ENCODE peak calls at places on chromosomes 3 and 15, in four cellular contexts. P, H, J and A are unnamed samples.

GRCh38 chr3:184155644-184156521 is 706 bp downstream of the DVL3 start:
- DNase-seq in P (peak), H (peak), J (peak), A (peak)

GRCh38 chr3:4813855-4814254 is 165.4 kb upstream of the BHLHE40 start:
- DNase-seq in P (no peak), H (no peak), J (peak), A (no peak)

GRCh38 chr3:4981160-4981687 is 2.0 kb downstream of the BHLHE40 start:
- DNase-seq in P (peak), H (no peak), J (peak), A (no peak)

GRCh38 chr15:59138243-59138642 is 33.3 kb downstream of the CCNB2 start:
- DNase-seq in P (peak), H (peak), J (peak), A (peak)

GRCh38 chr3:185552358-185552877 is at the start of gene LIPH:
- DNase-seq in P (peak), H (peak), J (no peak), A (peak)

GRCh38 chr3:13537926-13538325 is 11.0 kb upstream of the FBLN2 start:
- DNase-seq in P (no peak), H (peak), J (peak), A (no peak)

GRCh38 chr15:39153718-39154117 is 427.2 kb upstream of the THBS1 start:
- DNase-seq in P (no peak), H (no peak), J (no peak), A (peak)

GRCh38 chr3:79184226-79184625 is 583.6 kb downstream of the ROBO1 start:
- DNase-seq in P (no peak), H (no peak), J (no peak), A (no peak)

GRCh38 chr3:72449551-72449950 is 398.7 kb downstream of the SHQ1 start:
- DNase-seq in P (no peak), H (peak), J (no peak), A (no peak)

GRCh38 chr15:52338891-52339290 is 43.3 kb upstream of the MYO5C start:
- DNase-seq in P (no peak), H (no peak), J (no peak), A (no peak)